ENCODE peak calls at places on chromosome 14, in seven cellular contexts. B is brain microvascular endothelial cell; Q is PC-3; L is stimulated activated CD4-positive, alpha-beta T cell treated with anti-CD3 and anti-CD28 coated beads, Interleukin-4, amount 100 ng/mL, for 1 hour; A is ELR; T is AML-193; F is activated CD8-positive, alpha-beta memory T cell treated with anti-CD3 and anti-CD28 coated beads for 4 hours. Y is an unnamed sample.

GRCh38 chr14:69712637-69713088 is 54.3 kb upstream of the SRSF5 start:
- DNase-seq in B (no peak), Q (no peak), L (no peak), A (no peak), T (no peak), F (no peak), Y (no peak)

GRCh38 chr14:104741803-104742251 is 11.1 kb upstream of the SIVA1 start:
- DNase-seq in B (no peak), Q (no peak), L (no peak), A (no peak), T (no peak), F (no peak), Y (no peak)

GRCh38 chr14:89617471-89618291 is 200.6 kb upstream of the FOXN3 start:
- DNase-seq in B (peak), Q (peak), L (peak), A (peak), T (no peak), F (no peak), Y (peak)

GRCh38 chr14:68403794-68404522 is 388.9 kb downstream of the ZFP36L1 start:
- DNase-seq in B (no peak), Q (no peak), L (no peak), A (no peak), T (no peak), F (no peak), Y (no peak)

GRCh38 chr14:51884086-51884927 is 23.9 kb downstream of the GNG2 start:
- DNase-seq in B (peak), Q (no peak), L (no peak), A (peak), T (peak), F (no peak), Y (no peak)

GRCh38 chr14:89249296-89249565 is 167.8 kb downstream of the FOXN3 start:
- DNase-seq in B (no peak), Q (peak), L (no peak), A (peak), T (no peak), F (no peak), Y (no peak)

GRCh38 chr14:100475268-100475667 is 111.9 kb downstream of the BEGAIN start:
- DNase-seq in B (no peak), Q (no peak), L (no peak), A (no peak), T (no peak), F (no peak), Y (no peak)

GRCh38 chr14:53411110-53411509 is 258.0 kb upstream of the DDHD1 start:
- DNase-seq in B (peak), Q (no peak), L (no peak), A (peak), T (no peak), F (no peak), Y (no peak)

GRCh38 chr14:20680843-20681347 is 3.5 kb upstream of the RNASE4 start:
- DNase-seq in B (no peak), Q (peak), L (no peak), A (no peak), T (no peak), F (no peak), Y (no peak)

GRCh38 chr14:61257469-61258057 is 23.6 kb downstream of the TMEM30B start:
- DNase-seq in B (no peak), Q (no peak), L (no peak), A (no peak), T (no peak), F (no peak), Y (no peak)

GRCh38 chr14:104392001-104392395 is 187.6 kb upstream of the C14orf180 start:
- DNase-seq in B (no peak), Q (no peak), L (no peak), A (no peak), T (no peak), F (no peak), Y (no peak)

GRCh38 chr14:91649930-91650329 is 82.0 kb downstream of the CATSPERB start:
- DNase-seq in B (peak), Q (peak), L (no peak), A (peak), T (peak), F (no peak), Y (peak)

GRCh38 chr14:76742961-76743360 is 18.3 kb upstream of the VASH1 start:
- DNase-seq in B (no peak), Q (peak), L (no peak), A (no peak), T (peak), F (no peak), Y (no peak)

GRCh38 chr14:69269381-69269780 is 9.4 kb downstream of the GALNT16 start:
- DNase-seq in B (no peak), Q (no peak), L (no peak), A (no peak), T (no peak), F (no peak), Y (no peak)

GRCh38 chr14:31080060-31080459 is 53.9 kb upstream of the STRN3 start:
- DNase-seq in B (no peak), Q (peak), L (no peak), A (peak), T (no peak), F (no peak), Y (no peak)

GRCh38 chr14:103116645-103117044 is 6.6 kb upstream of the TNFAIP2 start:
- DNase-seq in B (no peak), Q (no peak), L (no peak), A (no peak), T (no peak), F (no peak), Y (no peak)

GRCh38 chr14:104682107-104682593 is 7.3 kb upstream of the INF2 start:
- DNase-seq in B (no peak), Q (peak), L (no peak), A (peak), T (no peak), F (no peak), Y (no peak)

GRCh38 chr14:28461379-28461778 is 305.2 kb upstream of the FOXG1 start:
- DNase-seq in B (no peak), Q (no peak), L (no peak), A (peak), T (no peak), F (no peak), Y (no peak)

GRCh38 chr14:52895000-52895399 is 55.9 kb downstream of the FERMT2 start:
- DNase-seq in B (peak), Q (no peak), L (no peak), A (peak), T (no peak), F (no peak), Y (no peak)

GRCh38 chr14:81314443-81315175 is 85.5 kb downstream of the STON2 start:
- DNase-seq in B (no peak), Q (no peak), L (no peak), A (no peak), T (no peak), F (no peak), Y (no peak)

GRCh38 chr14:104171029-104171697 is 32.8 kb downstream of the KIF26A start:
- DNase-seq in B (no peak), Q (peak), L (no peak), A (no peak), T (no peak), F (no peak), Y (no peak)

GRCh38 chr14:76376878-76377523 is 1.1 kb downstream of the ESRRB start:
- DNase-seq in B (no peak), Q (no peak), L (no peak), A (no peak), T (no peak), F (no peak), Y (no peak)

GRCh38 chr14:77177623-77178185 is 3.9 kb upstream of the TMEM63C start:
- DNase-seq in B (no peak), Q (no peak), L (no peak), A (no peak), T (peak), F (no peak), Y (no peak)

GRCh38 chr14:92794547-92794941 is 439 bp downstream of the GOLGA5 start:
- DNase-seq in B (no peak), Q (no peak), L (no peak), A (peak), T (no peak), F (no peak), Y (no peak)

GRCh38 chr14:65080954-65081747 is 21.2 kb downstream of the MAX start:
- DNase-seq in B (peak), Q (no peak), L (no peak), A (peak), T (no peak), F (no peak), Y (no peak)

GRCh38 chr14:61444215-61444768 is 122.9 kb downstream of the PRKCH start:
- DNase-seq in B (no peak), Q (no peak), L (peak), A (no peak), T (peak), F (peak), Y (no peak)

GRCh38 chr14:50874842-50875241 is 3.0 kb downstream of the ABHD12B start:
- DNase-seq in B (no peak), Q (peak), L (no peak), A (no peak), T (no peak), F (no peak), Y (no peak)

GRCh38 chr14:92716131-92716530 is 32.3 kb downstream of the LGMN start:
- DNase-seq in B (no peak), Q (no peak), L (no peak), A (no peak), T (no peak), F (no peak), Y (no peak)

GRCh38 chr14:71250791-71251190 is 343.5 kb downstream of the PCNX1 start:
- DNase-seq in B (no peak), Q (no peak), L (no peak), A (no peak), T (no peak), F (no peak), Y (no peak)

GRCh38 chr14:51614707-51615106 is 37.0 kb upstream of the FRMD6 start:
- DNase-seq in B (no peak), Q (no peak), L (no peak), A (peak), T (no peak), F (no peak), Y (no peak)

GRCh38 chr14:68637106-68638021 is 155.5 kb downstream of the ZFP36L1 start:
- DNase-seq in B (peak), Q (no peak), L (no peak), A (peak), T (no peak), F (no peak), Y (peak)

GRCh38 chr14:55585854-55586253 is 5.8 kb downstream of the KTN1 start:
- DNase-seq in B (no peak), Q (peak), L (no peak), A (peak), T (no peak), F (no peak), Y (no peak)

GRCh38 chr14:55698051-55698450 is 118.0 kb downstream of the KTN1 start:
- DNase-seq in B (no peak), Q (peak), L (no peak), A (no peak), T (no peak), F (no peak), Y (no peak)

GRCh38 chr14:81247271-81247766 is 26.6 kb upstream of the GTF2A1 start:
- DNase-seq in B (no peak), Q (no peak), L (no peak), A (peak), T (no peak), F (no peak), Y (no peak)

GRCh38 chr14:70753518-70753953 is 55.8 kb downstream of the MAP3K9 start:
- DNase-seq in B (no peak), Q (peak), L (no peak), A (no peak), T (no peak), F (no peak), Y (no peak)

GRCh38 chr14:34043627-34044372 is 92.9 kb upstream of the EGLN3 start:
- DNase-seq in B (no peak), Q (peak), L (peak), A (peak), T (no peak), F (peak), Y (no peak)

Y was measured in midbrain.